ENCODE peak calls at places on chromosome 19, in eight cellular contexts. J is naive thymus-derived CD8-positive, alpha-beta T cell; C is suprapubic skin; P is NB4; E is HFF-Myc; R is lower leg skin; L is activated CD4-positive, alpha-beta T cell treated with anti-CD3 and anti-CD28 coated beads for 36 hours; S is coronary artery. K is an unnamed sample.

GRCh38 chr19:1302534-1303239 is 17.0 kb downstream of the EFNA2 start:
- DNase-seq in J (no peak), C (no peak), P (no peak), E (no peak), R (no peak), L (no peak), S (no peak), K (no peak)

GRCh38 chr19:49387936-49388372 is at the start of gene KASH5:
- DNase-seq in J (peak; percentile 79), C (no peak), P (no peak), E (no peak), R (peak; percentile 55), L (peak; percentile 95), S (no peak), K (no peak)

GRCh38 chr19:54373781-54374266 is 9.1 kb upstream of the LAIR1 start:
- DNase-seq in J (no peak), C (no peak), P (peak; percentile 89), E (no peak), R (no peak), L (no peak), S (no peak), K (no peak)

GRCh38 chr19:21848706-21849105 is 12.7 kb upstream of the ZNF43 start:
- DNase-seq in J (no peak), C (no peak), P (no peak), E (no peak), R (no peak), L (peak; percentile 32), S (no peak), K (no peak)

GRCh38 chr19:47663435-47663910 is 49.7 kb upstream of the EHD2 start:
- DNase-seq in J (no peak), C (no peak), P (peak; percentile 65), E (peak; percentile 29), R (no peak), L (no peak), S (no peak), K (no peak)

GRCh38 chr19:27974082-27974513 is 1238.9 kb downstream of the UQCRFS1 start:
- DNase-seq in J (no peak), C (no peak), P (peak; percentile 25), E (no peak), R (no peak), L (peak; percentile 47), S (no peak), K (no peak)

GRCh38 chr19:15280915-15281683 is 48.9 kb upstream of the EPHX3 start:
- DNase-seq in J (no peak), C (peak; percentile 92), P (no peak), E (peak; percentile 35), R (peak; percentile 77), L (no peak), S (peak; percentile 87), K (peak; percentile 97)

GRCh38 chr19:40704491-40705361 is 12.0 kb downstream of the COQ8B start:
- DNase-seq in J (no peak), C (no peak), P (no peak), E (no peak), R (no peak), L (no peak), S (no peak), K (no peak)

GRCh38 chr19:35211545-35212230 is 16.9 kb downstream of the FAM187B start:
- DNase-seq in J (peak; percentile 81), C (peak; percentile 83), P (peak; percentile 40), E (no peak), R (peak; percentile 62), L (peak; percentile 71), S (peak; percentile 73), K (peak; percentile 92)